ENCODE peak calls at places on chromosomes 3 and 15, in seven cellular contexts. E is A172, O is left cardiac atrium, P is NCI-H510A treated with DMSO at 0.1 percent for 48 hours, W is activated gamma-delta T cell, Q is dermis microvascular lymphatic vessel endothelial cell, F is left ventricle myocardium superior. Z is an unnamed sample.

GRCh38 chr3:117548600-117548999 is 839.0 kb downstream of the TUSC7 start:
- DNase-seq in E (no peak), O (no peak), W (no peak), F (no peak), Q (no peak), P (no peak), Z (no peak)

GRCh38 chr15:98169551-98169950 is 209.0 kb downstream of the ARRDC4 start:
- DNase-seq in Q (no peak), O (no peak), W (no peak), P (no peak), F (no peak), E (no peak), Z (no peak)

GRCh38 chr3:139653582-139653981 is 24.2 kb downstream of the NMNAT3 start:
- DNase-seq in O (no peak), Q (no peak), E (no peak), F (no peak), P (no peak), W (no peak), Z (peak)

GRCh38 chr15:57384816-57385215 is 8.5 kb downstream of the CGNL1 start:
- DNase-seq in F (no peak), W (no peak), P (no peak), E (peak), O (no peak), Q (no peak), Z (no peak)

GRCh38 chr3:196063049-196063448 is 18.8 kb downstream of the TFRC start:
- DNase-seq in F (no peak), Q (no peak), W (no peak), P (no peak), E (no peak), O (no peak), Z (no peak)

GRCh38 chr3:17605032-17605431 is 137.4 kb downstream of the TBC1D5 start:
- DNase-seq in P (no peak), F (no peak), E (peak), O (no peak), Q (no peak), W (no peak), Z (no peak)

GRCh38 chr3:4828279-4829030 is 150.8 kb upstream of the BHLHE40 start:
- DNase-seq in W (no peak), P (no peak), Q (no peak), E (peak), F (no peak), O (peak), Z (peak)

GRCh38 chr3:132211896-132212295 is 105.3 kb upstream of the ACP3 start:
- DNase-seq in W (no peak), F (no peak), Q (no peak), P (no peak), O (no peak), E (no peak), Z (no peak)

GRCh38 chr3:87997298-87997697 is 61.5 kb downstream of the CGGBP1 start:
- DNase-seq in W (no peak), Q (no peak), F (no peak), E (peak), P (no peak), O (no peak), Z (no peak)

GRCh38 chr15:32651229-32651837 is 9.8 kb downstream of the SCG5 start:
- DNase-seq in E (peak), Q (peak), W (no peak), P (peak), F (no peak), O (no peak), Z (peak)

GRCh38 chr15:85541744-85542143 is 161.3 kb downstream of the AKAP13 start:
- DNase-seq in W (no peak), Q (no peak), O (no peak), F (no peak), P (peak), E (no peak), Z (no peak)

GRCh38 chr15:57545995-57546394 is 45.7 kb upstream of the MYZAP start:
- DNase-seq in E (no peak), F (no peak), P (peak), O (no peak), W (no peak), Q (no peak), Z (no peak)

GRCh38 chr15:69881760-69882159 is 216.0 kb downstream of the TLE3 start:
- DNase-seq in Q (no peak), F (no peak), P (no peak), W (no peak), O (no peak), E (no peak), Z (no peak)

GRCh38 chr15:70491183-70491621 is 272.2 kb downstream of the UACA start:
- DNase-seq in E (no peak), O (no peak), W (no peak), Q (no peak), P (no peak), F (no peak), Z (no peak)

GRCh38 chr3:117622130-117622841 is 912.7 kb downstream of the TUSC7 start:
- DNase-seq in O (no peak), Q (no peak), E (peak), P (peak), W (no peak), F (no peak), Z (no peak)

GRCh38 chr15:72229076-72229946 is 1.7 kb downstream of the PKM start:
- DNase-seq in W (no peak), Q (no peak), F (no peak), O (no peak), P (no peak), E (peak), Z (peak)

GRCh38 chr15:84749111-84749991 is 959 bp downstream of the ZNF592 start:
- DNase-seq in W (peak), P (no peak), Q (no peak), E (peak), F (peak), O (peak), Z (peak)

GRCh38 chr3:129015388-129016105 is 14.4 kb downstream of the EFCC1 start:
- DNase-seq in P (no peak), O (peak), F (no peak), E (peak), Q (peak), W (peak), Z (no peak)

GRCh38 chr15:67267440-67267839 is 12.9 kb downstream of the IQCH start:
- DNase-seq in Q (no peak), P (no peak), W (no peak), O (no peak), E (no peak), F (no peak), Z (no peak)

GRCh38 chr3:42191443-42191747 is 74.6 kb downstream of the CCK start:
- DNase-seq in Q (no peak), P (no peak), O (no peak), F (no peak), E (no peak), W (no peak), Z (no peak)

GRCh38 chr3:183799471-183799870 is 25.9 kb downstream of the MAP6D1 start:
- DNase-seq in W (no peak), F (no peak), E (no peak), O (no peak), Q (no peak), P (no peak), Z (no peak)

GRCh38 chr3:171157286-171157685 is 130.8 kb upstream of the SLC2A2 start:
- DNase-seq in Q (no peak), O (peak), E (peak), F (peak), W (no peak), P (no peak), Z (peak)

GRCh38 chr3:155262295-155262694 is 31.2 kb downstream of the STRIT1 start:
- DNase-seq in W (no peak), P (no peak), O (no peak), F (no peak), Q (no peak), E (no peak), Z (no peak)

GRCh38 chr3:154851644-154852043 is 228.5 kb upstream of the MME start:
- DNase-seq in P (no peak), E (no peak), Q (no peak), O (no peak), W (no peak), F (no peak), Z (no peak)

GRCh38 chr3:143918848-143919247 is 52.8 kb upstream of the DIPK2A start:
- DNase-seq in Q (no peak), E (no peak), F (no peak), P (no peak), O (no peak), W (no peak), Z (no peak)

GRCh38 chr3:124492824-124493223 is 237.4 kb upstream of the UMPS start:
- DNase-seq in F (peak), W (no peak), E (peak), O (peak), Q (peak), P (peak), Z (no peak)

GRCh38 chr3:38966956-38967795 is 84.6 kb downstream of the SCN11A start:
- DNase-seq in W (no peak), O (no peak), P (no peak), E (no peak), F (no peak), Q (no peak), Z (no peak)

GRCh38 chr3:127064391-127065137 is 81.6 kb downstream of the PLXNA1 start:
- DNase-seq in W (no peak), F (no peak), Q (no peak), P (no peak), O (no peak), E (peak), Z (peak)

GRCh38 chr3:185820973-185821758 is 3.7 kb downstream of the IGF2BP2 start:
- DNase-seq in O (no peak), F (no peak), Q (no peak), P (peak), W (no peak), E (peak), Z (no peak)

GRCh38 chr3:156816091-156816793 is 9.9 kb upstream of the LEKR1 start:
- DNase-seq in E (no peak), W (peak), P (no peak), O (peak), F (peak), Q (no peak), Z (peak)

GRCh38 chr3:118369892-118370491 is 664.7 kb downstream of the IGSF11 start:
- DNase-seq in E (no peak), P (no peak), F (no peak), W (no peak), O (no peak), Q (no peak), Z (no peak)

GRCh38 chr15:101242160-101242998 is 9.5 kb downstream of the CHSY1 start:
- DNase-seq in Q (peak), E (peak), O (no peak), P (no peak), F (no peak), W (no peak), Z (no peak)

GRCh38 chr3:66985336-66985920 is 12.7 kb upstream of the KBTBD8 start:
- DNase-seq in P (no peak), F (no peak), O (no peak), Q (peak), E (no peak), W (no peak), Z (no peak)

GRCh38 chr3:163914567-163914966 is 1163.7 kb downstream of the SI start:
- DNase-seq in E (no peak), F (no peak), Q (no peak), P (no peak), W (no peak), O (no peak), Z (no peak)

GRCh38 chr3:175552929-175553328 is 693.8 kb downstream of the NAALADL2 start:
- DNase-seq in Q (no peak), W (no peak), O (no peak), F (no peak), E (no peak), P (no peak), Z (no peak)

Z was measured in psoas muscle.